ENCODE peak calls at places on chromosomes 4 and X, in four cellular contexts. One of them, this sample, is unnamed.

GRCh38 chrX:150094375-150094774 is 156.1 kb upstream of the EOLA2 start:
- DNase-seq in HepG2: no peak
- DNase-seq in aorta: no peak
- DNase-seq in neuronal stem cell: no peak
- DNase-seq in this sample: no peak

GRCh38 chrX:130715299-130715698 is 187.7 kb downstream of the ENOX2 start:
- DNase-seq in HepG2: no peak
- DNase-seq in aorta: no peak
- DNase-seq in neuronal stem cell: no peak
- DNase-seq in this sample: no peak

GRCh38 chr4:135274461-135274860 is 1072.9 kb upstream of the PABPC4L start:
- DNase-seq in HepG2: no peak
- DNase-seq in aorta: no peak
- DNase-seq in neuronal stem cell: no peak
- DNase-seq in this sample: no peak

GRCh38 chrX:140661657-140662056 is 47.9 kb upstream of the LINC00632 start:
- DNase-seq in HepG2: no peak
- DNase-seq in aorta: no peak
- DNase-seq in neuronal stem cell: no peak
- DNase-seq in this sample: no peak

GRCh38 chrX:153888344-153888743 is 2.4 kb upstream of the L1CAM start:
- DNase-seq in HepG2: no peak
- DNase-seq in aorta: no peak
- DNase-seq in neuronal stem cell: no peak
- DNase-seq in this sample: no peak

GRCh38 chr4:110119347-110119746 is 79.1 kb downstream of the ELOVL6 start:
- DNase-seq in HepG2: no peak
- DNase-seq in aorta: no peak
- DNase-seq in neuronal stem cell: no peak
- DNase-seq in this sample: no peak

GRCh38 chrX:19893722-19894121 is 6.3 kb upstream of the SH3KBP1 start:
- DNase-seq in HepG2: peak
- DNase-seq in aorta: no peak
- DNase-seq in neuronal stem cell: no peak
- DNase-seq in this sample: no peak

GRCh38 chr4:148434075-148434773 is 8.0 kb downstream of the NR3C2 start:
- DNase-seq in HepG2: no peak
- DNase-seq in aorta: no peak
- DNase-seq in neuronal stem cell: no peak
- DNase-seq in this sample: no peak

GRCh38 chr4:103032575-103032974 is 13.1 kb upstream of the SLC9B1 start:
- DNase-seq in HepG2: peak
- DNase-seq in aorta: no peak
- DNase-seq in neuronal stem cell: peak
- DNase-seq in this sample: no peak

GRCh38 chr4:104591505-104591904 is 96.8 kb upstream of the CXXC4 start:
- DNase-seq in HepG2: no peak
- DNase-seq in aorta: no peak
- DNase-seq in neuronal stem cell: peak
- DNase-seq in this sample: no peak

GRCh38 chr4:105990933-105991332 is 95.7 kb downstream of the NPNT start:
- DNase-seq in HepG2: no peak
- DNase-seq in aorta: peak
- DNase-seq in neuronal stem cell: no peak
- DNase-seq in this sample: peak

GRCh38 chrX:68416592-68416991 is 16.7 kb downstream of the OPHN1 start:
- DNase-seq in HepG2: no peak
- DNase-seq in aorta: no peak
- DNase-seq in neuronal stem cell: no peak
- DNase-seq in this sample: no peak

GRCh38 chr4:107269175-107269574 is 233.1 kb upstream of the DKK2 start:
- DNase-seq in HepG2: no peak
- DNase-seq in aorta: no peak
- DNase-seq in neuronal stem cell: no peak
- DNase-seq in this sample: no peak

GRCh38 chrX:24117288-24117687 is 32.2 kb upstream of the ZFX start:
- DNase-seq in HepG2: no peak
- DNase-seq in aorta: no peak
- DNase-seq in neuronal stem cell: no peak
- DNase-seq in this sample: peak

GRCh38 chrX:109472939-109473713 is 8.8 kb downstream of the GUCY2F start:
- DNase-seq in HepG2: peak
- DNase-seq in aorta: peak
- DNase-seq in neuronal stem cell: no peak
- DNase-seq in this sample: no peak

GRCh38 chr4:106021737-106022410 is 126.6 kb downstream of the NPNT start:
- DNase-seq in HepG2: no peak
- DNase-seq in aorta: no peak
- DNase-seq in neuronal stem cell: no peak
- DNase-seq in this sample: no peak

GRCh38 chrX:44980403-44980802 is 107.4 kb downstream of the KDM6A start:
- DNase-seq in HepG2: no peak
- DNase-seq in aorta: no peak
- DNase-seq in neuronal stem cell: no peak
- DNase-seq in this sample: no peak
- H3K27ac ChIP-seq in HepG2: no peak
- H3K27ac ChIP-seq in aorta: no peak
- H3K27ac ChIP-seq in neuronal stem cell: no peak
- H3K27ac ChIP-seq in this sample: no peak

GRCh38 chr4:78219825-78220224 is 162.7 kb downstream of the FRAS1 start:
- DNase-seq in HepG2: peak
- DNase-seq in aorta: no peak
- DNase-seq in neuronal stem cell: no peak
- DNase-seq in this sample: no peak
- H3K27ac ChIP-seq in HepG2: peak
- H3K27ac ChIP-seq in aorta: no peak
- H3K27ac ChIP-seq in neuronal stem cell: no peak
- H3K27ac ChIP-seq in this sample: no peak

GRCh38 chrX:16950423-16950822 is 4.0 kb downstream of the REPS2 start:
- DNase-seq in HepG2: no peak
- DNase-seq in aorta: no peak
- DNase-seq in neuronal stem cell: no peak
- DNase-seq in this sample: no peak

GRCh38 chrX:16958356-16958755 is 11.9 kb downstream of the REPS2 start:
- DNase-seq in HepG2: no peak
- DNase-seq in aorta: no peak
- DNase-seq in neuronal stem cell: no peak
- DNase-seq in this sample: no peak

GRCh38 chrX:16957751-16958150 is 11.3 kb downstream of the REPS2 start:
- DNase-seq in HepG2: no peak
- DNase-seq in aorta: no peak
- DNase-seq in neuronal stem cell: no peak
- DNase-seq in this sample: no peak

DNA sequence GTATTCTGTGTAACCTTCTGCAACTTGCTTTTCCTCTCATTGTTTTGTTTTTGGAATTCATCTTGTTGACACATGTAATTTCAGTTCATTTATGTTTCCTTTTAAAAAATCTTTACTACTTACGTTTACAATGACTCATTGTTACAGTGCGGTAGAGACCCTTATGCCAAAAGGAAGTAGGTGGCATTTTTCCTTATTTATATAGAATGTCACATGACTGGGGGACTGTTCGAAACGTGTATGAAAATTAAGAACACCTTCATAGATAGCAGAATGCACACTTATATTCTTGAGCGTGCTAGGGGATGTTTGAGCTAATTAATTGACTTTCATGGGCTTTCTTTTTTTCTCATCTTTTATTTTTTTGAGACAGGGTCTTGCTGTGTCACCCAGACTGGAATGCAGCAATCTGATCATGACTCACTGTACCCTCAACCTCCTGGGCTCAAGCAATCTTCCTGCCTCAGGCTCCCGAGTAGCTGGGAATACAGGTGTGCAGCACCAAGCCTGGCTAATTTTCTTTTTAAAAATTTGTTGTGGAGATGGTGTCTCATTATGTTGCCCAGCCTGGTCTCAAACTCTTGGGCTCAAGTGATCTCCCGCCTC is 7.3 kb downstream of the REPS2 start:
- DNase-seq in HepG2: no peak
- DNase-seq in aorta: no peak
- DNase-seq in neuronal stem cell: no peak
- DNase-seq in this sample: no peak
- H3K27ac ChIP-seq in HepG2: no peak
- H3K27ac ChIP-seq in aorta: no peak
- H3K27ac ChIP-seq in neuronal stem cell: no peak
- H3K27ac ChIP-seq in this sample: no peak

GRCh38 chrX:16882702-16883486 is 12.7 kb upstream of the RBBP7 start:
- DNase-seq in HepG2: peak
- DNase-seq in aorta: peak
- DNase-seq in neuronal stem cell: peak
- DNase-seq in this sample: peak
- H3K27ac ChIP-seq in HepG2: no peak
- H3K27ac ChIP-seq in aorta: peak
- H3K27ac ChIP-seq in neuronal stem cell: no peak
- H3K27ac ChIP-seq in this sample: peak

DNA sequence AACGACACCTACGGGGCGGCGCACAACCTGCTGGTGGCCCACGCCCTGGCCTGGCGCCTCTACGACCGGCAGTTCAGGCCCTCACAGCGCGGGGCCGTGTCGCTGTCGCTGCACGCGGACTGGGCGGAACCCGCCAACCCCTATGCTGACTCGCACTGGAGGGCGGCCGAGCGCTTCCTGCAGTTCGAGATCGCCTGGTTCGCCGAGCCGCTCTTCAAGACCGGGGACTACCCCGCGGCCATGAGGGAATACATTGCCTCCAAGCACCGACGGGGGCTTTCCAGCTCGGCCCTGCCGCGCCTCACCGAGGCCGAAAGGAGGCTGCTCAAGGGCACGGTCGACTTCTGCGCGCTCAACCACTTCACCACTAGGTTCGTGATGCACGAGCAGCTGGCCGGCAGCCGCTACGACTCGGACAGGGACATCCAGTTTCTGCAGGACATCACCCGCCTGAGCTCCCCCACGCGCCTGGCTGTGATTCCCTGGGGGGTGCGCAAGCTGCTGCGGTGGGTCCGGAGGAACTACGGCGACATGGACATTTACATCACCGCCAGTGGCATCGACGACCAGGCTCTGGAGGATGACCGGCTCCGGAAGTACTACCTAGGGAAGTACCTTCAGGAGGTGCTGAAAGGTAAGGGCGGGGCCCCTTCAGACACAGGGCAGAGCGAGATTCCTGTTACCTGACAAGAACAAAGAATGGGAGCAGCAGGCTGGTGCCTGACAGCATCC is 11.7 kb downstream of the RPL9 start:
- DNase-seq in HepG2: no peak
- DNase-seq in aorta: peak
- DNase-seq in neuronal stem cell: peak
- DNase-seq in this sample: peak
- H3K27ac ChIP-seq in HepG2: no peak
- H3K27ac ChIP-seq in aorta: no peak
- H3K27ac ChIP-seq in neuronal stem cell: no peak
- H3K27ac ChIP-seq in this sample: no peak

DNA sequence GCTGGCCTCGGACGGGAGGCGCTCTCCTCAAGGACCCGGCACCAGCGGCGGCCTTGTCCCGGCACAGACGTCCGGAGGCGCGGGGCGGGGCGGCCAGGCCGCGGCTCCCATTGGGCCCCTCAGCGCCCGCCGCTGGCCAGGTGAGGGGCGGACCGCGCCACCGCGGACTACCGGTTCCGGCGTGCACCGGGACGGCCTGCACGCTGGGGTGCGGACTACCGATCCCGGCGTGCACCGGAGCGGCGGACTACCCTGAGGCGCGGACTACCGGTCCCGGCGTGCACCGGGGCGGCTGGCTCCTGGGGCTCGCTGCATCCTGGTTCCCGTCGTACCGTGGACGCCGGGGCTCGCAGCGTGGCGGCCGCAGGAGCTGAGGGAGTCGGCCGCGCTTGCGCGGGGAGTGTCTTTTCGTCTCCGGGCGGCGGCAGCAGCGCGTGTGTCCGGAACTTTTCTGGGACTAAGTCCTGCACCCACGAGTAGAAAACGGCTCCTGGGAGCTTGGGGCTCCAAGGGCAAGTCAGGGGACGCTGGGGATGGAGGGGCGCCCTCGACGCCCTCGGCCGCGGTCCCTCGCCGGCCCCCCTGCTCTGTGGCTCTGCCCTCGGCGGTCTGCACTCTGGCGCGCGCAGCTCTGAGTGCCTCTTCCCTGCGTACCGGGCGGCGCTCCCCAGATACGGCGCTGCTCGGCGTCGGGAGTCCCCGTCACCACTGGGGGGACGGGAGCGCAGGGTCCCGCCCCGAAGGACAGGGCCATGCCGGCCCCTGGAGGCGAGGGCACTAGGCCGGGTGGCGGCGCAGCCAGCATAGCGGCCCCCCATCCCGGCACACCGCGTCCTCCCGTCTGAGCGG is at the start of gene LETM1:
- DNase-seq in HepG2: peak
- DNase-seq in aorta: peak
- DNase-seq in neuronal stem cell: peak
- DNase-seq in this sample: peak
- H3K27ac ChIP-seq in HepG2: peak
- H3K27ac ChIP-seq in aorta: peak
- H3K27ac ChIP-seq in neuronal stem cell: peak
- H3K27ac ChIP-seq in this sample: peak

GRCh38 chr4:99655315-99656081 is 2.1 kb downstream of the C4orf54 start:
- DNase-seq in HepG2: no peak
- DNase-seq in aorta: peak
- DNase-seq in neuronal stem cell: no peak
- DNase-seq in this sample: no peak
- H3K27ac ChIP-seq in HepG2: no peak
- H3K27ac ChIP-seq in aorta: peak
- H3K27ac ChIP-seq in neuronal stem cell: no peak
- H3K27ac ChIP-seq in this sample: no peak

DNA sequence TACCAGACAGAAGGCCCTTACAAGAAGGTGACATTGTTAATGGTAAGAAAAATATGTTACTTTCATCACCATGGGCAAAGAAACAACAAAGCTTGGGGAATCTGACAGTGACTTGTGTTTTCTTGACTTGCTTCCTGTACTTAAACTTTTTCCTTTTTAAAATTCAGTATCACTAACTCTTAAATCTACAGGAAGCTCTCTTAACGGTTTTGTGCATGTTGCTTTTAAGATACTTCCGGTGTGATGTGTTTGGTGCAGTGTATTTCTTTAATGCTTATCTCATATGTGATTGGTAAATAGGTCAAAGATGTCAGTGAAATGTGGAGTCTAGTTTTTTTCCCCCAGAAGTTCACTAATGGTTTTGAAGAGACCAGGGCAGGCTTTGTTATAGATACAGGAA is 45.2 kb downstream of the ADH5 start:
- DNase-seq in HepG2: no peak
- DNase-seq in aorta: no peak
- DNase-seq in neuronal stem cell: no peak
- DNase-seq in this sample: no peak
- H3K27ac ChIP-seq in HepG2: no peak
- H3K27ac ChIP-seq in aorta: no peak
- H3K27ac ChIP-seq in neuronal stem cell: no peak
- H3K27ac ChIP-seq in this sample: no peak

DNA sequence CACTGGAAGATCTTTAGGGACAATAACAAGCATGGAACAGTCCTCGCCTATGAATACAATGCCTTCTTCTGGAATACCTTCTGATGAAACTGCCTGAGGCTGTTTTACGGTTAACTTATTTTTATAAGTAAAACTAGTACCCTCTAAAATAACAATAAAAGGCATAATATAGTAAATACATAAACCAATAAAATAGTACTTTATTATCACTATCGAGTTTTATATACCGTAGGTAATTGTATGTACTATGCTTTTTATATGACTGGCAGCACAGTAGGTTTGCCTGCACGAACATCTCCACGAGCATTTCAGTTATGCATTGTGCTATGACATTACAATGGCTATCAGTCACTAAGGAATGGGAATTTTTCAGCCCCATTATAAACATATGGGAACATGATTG is 8.0 kb downstream of the GUCY1A1 start:
- DNase-seq in HepG2: no peak
- DNase-seq in aorta: no peak
- DNase-seq in neuronal stem cell: no peak
- DNase-seq in this sample: no peak
- H3K27ac ChIP-seq in HepG2: no peak
- H3K27ac ChIP-seq in aorta: no peak
- H3K27ac ChIP-seq in neuronal stem cell: peak
- H3K27ac ChIP-seq in this sample: no peak